ENCODE peak calls at places on chromosomes 13 and 19, in six cellular contexts. One of them, this sample, is unnamed. For H3K27me3 and H3K4me1, the result is how much of the 10 kb centered on the place peaks cover.

GRCh38 chr19:56261145-56261544 is 11.4 kb upstream of the EDDM13 start:
- DNase-seq in thoracic aorta: no peak
- DNase-seq in neuronal stem cell: no peak
- DNase-seq in fibroblast of lung: no peak
- DNase-seq in upper lobe of right lung: no peak
- DNase-seq in mesendoderm: peak
- DNase-seq in this sample: no peak

GRCh38 chr19:1425102-1425842 is 12.9 kb upstream of the RPS15 start:
- DNase-seq in thoracic aorta: no peak
- DNase-seq in neuronal stem cell: no peak
- DNase-seq in fibroblast of lung: peak
- DNase-seq in upper lobe of right lung: no peak
- DNase-seq in mesendoderm: no peak
- DNase-seq in this sample: no peak

GRCh38 chr13:111153977-111154332 is 38.8 kb downstream of the ARHGEF7 start:
- DNase-seq in thoracic aorta: no peak
- DNase-seq in neuronal stem cell: no peak
- DNase-seq in fibroblast of lung: no peak
- DNase-seq in upper lobe of right lung: no peak
- DNase-seq in mesendoderm: no peak
- DNase-seq in this sample: no peak

GRCh38 chr13:34145061-34145460 is 327.1 kb downstream of the RFC3 start:
- DNase-seq in thoracic aorta: no peak
- DNase-seq in neuronal stem cell: no peak
- DNase-seq in fibroblast of lung: no peak
- DNase-seq in upper lobe of right lung: no peak
- DNase-seq in mesendoderm: no peak
- DNase-seq in this sample: no peak

GRCh38 chr13:27534108-27534975 is 84.0 kb upstream of the MTIF3 start:
- DNase-seq in thoracic aorta: no peak
- DNase-seq in neuronal stem cell: no peak
- DNase-seq in fibroblast of lung: no peak
- DNase-seq in upper lobe of right lung: no peak
- DNase-seq in mesendoderm: no peak
- DNase-seq in this sample: no peak

GRCh38 chr13:109416001-109416400 is 370.4 kb downstream of the IRS2 start:
- DNase-seq in thoracic aorta: no peak
- DNase-seq in neuronal stem cell: no peak
- DNase-seq in fibroblast of lung: no peak
- DNase-seq in upper lobe of right lung: no peak
- DNase-seq in mesendoderm: no peak
- DNase-seq in this sample: no peak

GRCh38 chr13:28355822-28356371 is 139.0 kb downstream of the FLT1 start:
- DNase-seq in thoracic aorta: no peak
- DNase-seq in neuronal stem cell: no peak
- DNase-seq in fibroblast of lung: peak
- DNase-seq in upper lobe of right lung: no peak
- DNase-seq in mesendoderm: peak
- DNase-seq in this sample: no peak

GRCh38 chr19:55488986-55489710 is 912 bp downstream of the SSC5D start:
- DNase-seq in thoracic aorta: no peak
- DNase-seq in neuronal stem cell: no peak
- DNase-seq in fibroblast of lung: peak
- DNase-seq in upper lobe of right lung: no peak
- DNase-seq in mesendoderm: no peak
- DNase-seq in this sample: no peak

GRCh38 chr19:50896591-50897190 is 14.5 kb downstream of the KLK4 start:
- DNase-seq in thoracic aorta: no peak
- DNase-seq in neuronal stem cell: no peak
- DNase-seq in fibroblast of lung: peak
- DNase-seq in upper lobe of right lung: no peak
- DNase-seq in mesendoderm: no peak
- DNase-seq in this sample: no peak

GRCh38 chr13:25181597-25181996 is 9.5 kb upstream of the AMER2 start:
- DNase-seq in thoracic aorta: no peak
- DNase-seq in neuronal stem cell: no peak
- DNase-seq in fibroblast of lung: no peak
- DNase-seq in upper lobe of right lung: no peak
- DNase-seq in mesendoderm: no peak
- DNase-seq in this sample: no peak

GRCh38 chr19:14830702-14831101 is 4.3 kb downstream of the OR7A5 start:
- DNase-seq in thoracic aorta: no peak
- DNase-seq in neuronal stem cell: no peak
- DNase-seq in fibroblast of lung: no peak
- DNase-seq in upper lobe of right lung: no peak
- DNase-seq in mesendoderm: no peak
- DNase-seq in this sample: no peak

DNA sequence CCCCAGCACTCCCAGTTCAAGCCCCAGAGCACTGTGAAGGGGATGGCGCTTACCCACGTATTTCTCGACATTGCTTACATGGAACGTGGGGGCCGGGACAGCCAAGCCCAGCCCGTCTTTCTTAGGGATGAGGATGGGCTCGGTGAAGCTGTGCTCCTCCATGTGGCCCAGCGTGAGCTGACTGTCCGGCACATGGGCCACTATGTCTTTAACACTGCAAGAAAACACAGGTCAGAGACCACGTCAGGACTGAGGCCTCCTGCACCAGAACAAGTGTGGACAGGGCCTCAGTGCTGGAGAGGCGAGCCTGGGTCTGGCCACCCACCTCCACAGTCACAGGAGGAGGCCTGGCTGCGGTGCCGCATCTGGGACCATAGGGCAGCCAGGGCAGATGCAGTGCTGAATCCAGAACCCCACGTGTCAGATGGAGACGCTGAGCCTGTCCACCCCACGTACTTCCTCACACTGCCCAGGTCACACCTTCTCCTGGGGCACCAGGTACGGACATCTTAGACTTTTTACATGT is 125.2 kb downstream of the TUBA3C start:
- DNase-seq in thoracic aorta: no peak
- DNase-seq in neuronal stem cell: no peak
- DNase-seq in fibroblast of lung: no peak
- DNase-seq in upper lobe of right lung: no peak
- DNase-seq in mesendoderm: no peak
- DNase-seq in this sample: no peak
- H3K27me3 ChIP-seq in thoracic aorta: under half
- H3K27me3 ChIP-seq in neuronal stem cell: under half
- H3K27me3 ChIP-seq in fibroblast of lung: under half
- H3K27me3 ChIP-seq in upper lobe of right lung: under half
- H3K27me3 ChIP-seq in mesendoderm: under half
- H3K27me3 ChIP-seq in this sample: under half

DNA sequence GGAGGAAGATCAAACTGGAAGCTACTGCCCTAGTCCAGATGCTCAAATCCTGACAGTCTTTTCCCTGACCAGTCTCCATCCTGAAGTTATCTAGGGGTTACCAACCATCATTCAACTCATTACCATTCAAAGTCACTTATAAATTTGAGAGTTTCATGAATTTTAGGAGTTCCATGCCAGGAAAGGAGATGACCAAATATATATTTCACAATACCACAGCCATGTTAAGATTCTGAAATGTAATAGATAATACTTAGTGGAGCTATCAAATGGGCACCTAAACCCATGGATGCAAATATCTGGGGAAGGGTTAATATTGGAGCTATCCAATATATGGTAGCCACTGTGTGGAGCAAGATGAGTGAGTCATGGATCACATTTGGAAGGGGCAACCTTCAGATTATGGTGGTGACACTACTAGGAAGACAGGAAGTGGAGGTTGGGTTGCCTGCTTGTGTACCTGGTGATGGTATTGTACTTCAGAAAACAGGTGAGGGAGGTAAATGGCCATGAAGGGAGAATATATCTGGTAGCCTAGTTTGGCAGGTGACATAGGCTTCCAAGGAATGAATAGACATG is 18.7 kb downstream of the ZNF586 start:
- DNase-seq in thoracic aorta: no peak
- DNase-seq in neuronal stem cell: no peak
- DNase-seq in fibroblast of lung: no peak
- DNase-seq in upper lobe of right lung: no peak
- DNase-seq in mesendoderm: no peak
- DNase-seq in this sample: no peak
- H3K4me1 ChIP-seq in thoracic aorta: under half
- H3K4me1 ChIP-seq in neuronal stem cell: under half
- H3K4me1 ChIP-seq in fibroblast of lung: under half
- H3K4me1 ChIP-seq in upper lobe of right lung: under half
- H3K4me1 ChIP-seq in mesendoderm: under half
- H3K4me1 ChIP-seq in this sample: under half

GRCh38 chr13:50421457-50422130 is 406.4 kb downstream of the KCNRG start:
- DNase-seq in thoracic aorta: no peak
- DNase-seq in neuronal stem cell: no peak
- DNase-seq in fibroblast of lung: peak
- DNase-seq in upper lobe of right lung: no peak
- DNase-seq in mesendoderm: no peak
- DNase-seq in this sample: no peak

GRCh38 chr13:50420720-50421456 is 405.6 kb downstream of the KCNRG start:
- DNase-seq in thoracic aorta: no peak
- DNase-seq in neuronal stem cell: no peak
- DNase-seq in fibroblast of lung: no peak
- DNase-seq in upper lobe of right lung: no peak
- DNase-seq in mesendoderm: no peak
- DNase-seq in this sample: no peak

GRCh38 chr13:50419896-50420295 is 404.7 kb downstream of the KCNRG start:
- DNase-seq in thoracic aorta: no peak
- DNase-seq in neuronal stem cell: no peak
- DNase-seq in fibroblast of lung: no peak
- DNase-seq in upper lobe of right lung: no peak
- DNase-seq in mesendoderm: no peak
- DNase-seq in this sample: no peak

GRCh38 chr13:50417597-50417996 is 402.4 kb downstream of the KCNRG start:
- DNase-seq in thoracic aorta: no peak
- DNase-seq in neuronal stem cell: no peak
- DNase-seq in fibroblast of lung: no peak
- DNase-seq in upper lobe of right lung: no peak
- DNase-seq in mesendoderm: no peak
- DNase-seq in this sample: no peak

DNA sequence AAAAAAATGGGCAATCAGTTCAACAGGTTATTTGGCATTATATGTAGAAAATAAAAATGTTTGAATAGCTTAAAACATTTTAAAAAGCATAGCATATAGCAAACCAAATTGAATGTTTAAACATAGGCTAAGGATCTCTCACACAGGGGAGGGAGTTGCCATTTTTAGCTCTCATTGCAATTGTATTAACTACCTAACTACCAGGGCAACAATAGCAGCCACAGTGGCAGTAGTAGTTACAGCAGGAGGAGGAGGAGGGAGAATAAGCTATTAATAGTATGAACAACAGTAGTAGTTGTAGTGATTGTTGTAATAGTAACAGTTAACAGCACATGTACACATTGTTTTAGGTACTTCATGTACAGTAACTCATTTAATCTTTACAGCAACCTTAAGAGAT is 404.2 kb downstream of the KCNRG start:
- DNase-seq in thoracic aorta: no peak
- DNase-seq in neuronal stem cell: no peak
- DNase-seq in fibroblast of lung: no peak
- DNase-seq in upper lobe of right lung: no peak
- DNase-seq in mesendoderm: no peak
- DNase-seq in this sample: no peak
- H3K4me3 ChIP-seq in thoracic aorta: peak
- H3K4me3 ChIP-seq in neuronal stem cell: no peak
- H3K4me3 ChIP-seq in fibroblast of lung: no peak
- H3K4me3 ChIP-seq in upper lobe of right lung: no peak
- H3K4me3 ChIP-seq in mesendoderm: no peak
- H3K4me3 ChIP-seq in this sample: no peak

DNA sequence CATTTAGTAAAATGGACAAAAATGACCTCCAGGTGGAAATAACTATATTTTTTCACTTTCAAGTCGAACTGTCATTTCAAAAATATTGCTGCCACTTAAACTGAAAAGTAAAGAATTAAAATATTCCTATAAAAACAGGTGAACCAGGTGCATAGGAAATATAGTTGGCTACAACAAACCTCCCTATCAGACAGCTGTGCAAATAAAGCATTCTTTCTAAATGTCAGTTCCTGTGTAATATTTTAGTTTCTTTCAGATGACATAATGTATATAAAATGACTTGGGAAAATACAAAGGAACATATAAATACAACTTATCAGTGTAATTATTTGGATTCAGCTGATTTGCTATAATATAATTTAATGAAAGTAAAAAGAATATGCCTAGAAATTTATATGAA is 403.5 kb upstream of the GPC6 start:
- DNase-seq in thoracic aorta: no peak
- DNase-seq in neuronal stem cell: no peak
- DNase-seq in fibroblast of lung: no peak
- DNase-seq in upper lobe of right lung: no peak
- DNase-seq in mesendoderm: no peak
- DNase-seq in this sample: no peak
- H3K27me3 ChIP-seq in thoracic aorta: under half
- H3K27me3 ChIP-seq in neuronal stem cell: under half
- H3K27me3 ChIP-seq in fibroblast of lung: under half
- H3K27me3 ChIP-seq in upper lobe of right lung: under half
- H3K27me3 ChIP-seq in mesendoderm: under half
- H3K27me3 ChIP-seq in this sample: under half

GRCh38 chr19:11142528-11143171 is 12.9 kb downstream of the SPC24 start:
- DNase-seq in thoracic aorta: peak
- DNase-seq in neuronal stem cell: peak
- DNase-seq in fibroblast of lung: peak
- DNase-seq in upper lobe of right lung: peak
- DNase-seq in mesendoderm: peak
- DNase-seq in this sample: peak
- H3K4me1 ChIP-seq in thoracic aorta: half or more
- H3K4me1 ChIP-seq in neuronal stem cell: under half
- H3K4me1 ChIP-seq in fibroblast of lung: under half
- H3K4me1 ChIP-seq in upper lobe of right lung: half or more
- H3K4me1 ChIP-seq in mesendoderm: under half
- H3K4me1 ChIP-seq in this sample: under half

This sample was measured in Caco-2.